ENCODE peak calls at places on chromosomes 7 and 10, in five cellular contexts. J is WTC11, H is HepG2, L is GM12878, Q is K562. O is an unnamed sample.

GRCh38 chr10:126041804-126042231 is 145.5 kb downstream of the FANK1 start:
- DNase-seq in Q (no peak), J (peak; percentile 34), L (peak; percentile 95), H (peak; percentile 37), O (peak; percentile 53)

GRCh38 chr7:3301831-3302618 is 973 bp downstream of the SDK1 start:
- DNase-seq in J (peak; percentile 43), H (peak; percentile 18), L (no peak), Q (no peak), O (peak; percentile 37)

GRCh38 chr10:43775379-43775778 is 126.7 kb upstream of the ZNF32 start:
- DNase-seq in Q (no peak), L (no peak), H (no peak), J (no peak), O (no peak)

GRCh38 chr10:79488303-79488702 is 24.0 kb upstream of the EIF5AL1 start:
- DNase-seq in L (no peak), H (no peak), J (no peak), Q (no peak), O (peak; percentile 63)

GRCh38 chr10:70096705-70097420 is 35.8 kb downstream of the AIFM2 start:
- DNase-seq in J (no peak), L (no peak), H (no peak), Q (no peak), O (no peak)

GRCh38 chr7:74093671-74094223 is 10.1 kb downstream of the LIMK1 start:
- DNase-seq in H (no peak), L (no peak), J (no peak), Q (no peak), O (no peak)

GRCh38 chr7:73811760-73812168 is 19.0 kb upstream of the CLDN4 start:
- DNase-seq in Q (peak; percentile 80), L (no peak), H (peak; percentile 54), J (peak; percentile 91), O (peak; percentile 72)

GRCh38 chr7:82204694-82205093 is 238.9 kb downstream of the CACNA2D1 start:
- DNase-seq in L (no peak), J (no peak), Q (no peak), H (no peak), O (no peak)

GRCh38 chr7:50226669-50227068 is 77.8 kb upstream of the IKZF1 start:
- DNase-seq in J (no peak), L (no peak), H (no peak), Q (peak; percentile 18), O (no peak)

GRCh38 chr7:77327067-77327931 is 88.8 kb downstream of the GSAP start:
- DNase-seq in Q (no peak), L (no peak), J (no peak), H (peak; percentile 25), O (no peak)

GRCh38 chr7:131000873-131001272 is 266.9 kb upstream of the KLF14 start:
- DNase-seq in L (no peak), Q (no peak), J (no peak), H (no peak), O (no peak)

GRCh38 chr7:81140775-81141174 is 221.9 kb upstream of the SEMA3C start:
- DNase-seq in Q (no peak), H (no peak), J (no peak), L (no peak), O (no peak)

GRCh38 chr7:156650042-156650441 is 9.5 kb downstream of the RNF32 start:
- DNase-seq in J (peak; percentile 68), H (peak; percentile 57), Q (peak; percentile 77), L (no peak), O (peak; percentile 22)

GRCh38 chr7:33735403-33735802 is 169.9 kb upstream of the BMPER start:
- DNase-seq in Q (no peak), H (no peak), L (no peak), J (no peak), O (no peak)

GRCh38 chr10:21907436-21907835 is 96.1 kb downstream of the DNAJC1 start:
- DNase-seq in L (no peak), Q (no peak), H (no peak), J (no peak), O (no peak)

GRCh38 chr10:80356563-80356999 is at the start of the genes DYDC1 and DYDC2:
- DNase-seq in J (peak; percentile 88), H (no peak), Q (no peak), L (no peak), O (no peak)

GRCh38 chr7:135390829-135391228 is 119.1 kb downstream of the CNOT4 start:
- DNase-seq in J (no peak), L (no peak), Q (no peak), H (no peak), O (no peak)

GRCh38 chr10:113454341-113455061 is 98.4 kb upstream of the HABP2 start:
- DNase-seq in H (peak; percentile 5), J (peak; percentile 84), L (no peak), Q (peak; percentile 41), O (peak; percentile 65)

GRCh38 chr7:11469028-11469718 is 362.8 kb downstream of the THSD7A start:
- DNase-seq in Q (no peak), J (no peak), H (no peak), L (no peak), O (no peak)

GRCh38 chr7:41224063-41224763 is 478.7 kb downstream of the INHBA start:
- DNase-seq in H (no peak), Q (no peak), L (no peak), J (no peak), O (no peak)

GRCh38 chr10:34905200-34905927 is 90.3 kb upstream of the PARD3 start:
- DNase-seq in Q (no peak), L (no peak), J (peak; percentile 32), H (no peak), O (no peak)

GRCh38 chr7:37925620-37926019 is 5.2 kb downstream of the EPDR1 start:
- DNase-seq in Q (no peak), H (no peak), L (no peak), J (no peak), O (no peak)

GRCh38 chr10:35898722-35899485 is 256.8 kb upstream of the FZD8 start:
- DNase-seq in J (no peak), Q (no peak), L (no peak), H (no peak), O (no peak)

GRCh38 chr7:2567663-2568238 is 9.0 kb downstream of the IQCE start:
- DNase-seq in H (peak; percentile 42), L (no peak), J (peak; percentile 54), Q (peak; percentile 26), O (no peak)

GRCh38 chr7:30390872-30391646 is 87.5 kb downstream of the NOD1 start:
- DNase-seq in H (no peak), J (no peak), Q (no peak), L (no peak), O (no peak)
- TF ChIP-seq ESRRA in H (no peak), J (no peak), Q (no peak), L (no peak), O (no peak)

GRCh38 chr10:86261933-86262665 is 104.5 kb downstream of the GRID1 start:
- DNase-seq in L (peak; percentile 21), Q (peak; percentile 39), H (peak; percentile 5), J (peak; percentile 66), O (peak; percentile 66)

GRCh38 chr10:86263209-86263608 is 103.4 kb downstream of the GRID1 start:
- DNase-seq in L (no peak), H (no peak), Q (no peak), J (no peak), O (no peak)

GRCh38 chr10:86263907-86264306 is 102.7 kb downstream of the GRID1 start:
- DNase-seq in J (no peak), Q (no peak), L (no peak), H (no peak), O (no peak)

GRCh38 chr10:86261470-86261869 is 105.1 kb downstream of the GRID1 start:
- DNase-seq in H (no peak), L (no peak), Q (no peak), J (no peak), O (no peak)

DNA sequence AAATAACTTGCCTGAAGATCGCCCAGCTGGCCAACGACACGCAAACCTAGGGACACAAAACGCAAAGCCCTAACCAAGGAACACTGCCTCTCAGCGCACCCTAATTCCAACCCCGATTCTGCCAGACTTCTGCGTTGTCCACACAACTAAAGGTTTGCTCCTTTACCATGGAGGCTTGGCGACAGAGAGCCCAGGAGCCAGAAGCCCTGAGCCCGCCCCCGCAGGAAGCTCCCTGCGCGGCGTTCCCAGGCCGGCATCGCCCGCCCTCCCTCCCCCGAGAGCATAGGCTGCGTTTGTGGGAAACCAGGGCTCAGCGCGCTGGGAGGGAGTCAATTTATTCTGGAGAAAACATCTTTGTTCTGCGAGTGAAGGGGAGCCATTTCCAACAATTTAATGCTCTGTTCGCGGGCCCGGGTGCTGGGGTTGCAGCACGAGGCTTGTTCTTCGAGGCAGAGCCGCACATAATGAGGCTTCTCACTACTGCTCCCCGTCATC is 103.9 kb downstream of the GRID1 start:
- DNase-seq in L (no peak), J (no peak), Q (no peak), H (no peak), O (no peak)
- TF ChIP-seq ESRRA in L (no peak), J (no peak), Q (no peak), H (no peak), O (no peak)

DNA sequence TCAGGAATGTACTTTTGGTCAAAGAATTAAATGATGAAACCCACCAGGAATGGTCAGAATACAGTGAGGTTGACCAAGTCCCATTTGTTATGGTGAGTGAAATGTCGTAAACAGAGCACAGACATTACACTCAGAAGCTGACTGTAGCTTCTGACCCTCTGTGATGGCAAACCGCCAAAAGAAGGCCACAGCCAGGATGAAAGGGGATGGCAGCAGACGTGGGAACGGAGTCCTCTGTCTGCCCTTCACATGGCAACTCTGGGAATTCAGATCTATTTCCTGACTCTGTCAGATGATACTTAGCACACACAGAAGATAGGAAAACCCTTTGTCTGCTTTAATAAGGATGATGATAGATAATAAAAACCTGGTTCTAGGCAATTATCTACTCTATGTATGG is 757.1 kb downstream of the SORCS3 start:
- DNase-seq in Q (no peak), L (no peak), H (no peak), J (no peak), O (no peak)
- TF ChIP-seq ESRRA in Q (no peak), L (no peak), H (no peak), J (no peak), O (no peak)

DNA sequence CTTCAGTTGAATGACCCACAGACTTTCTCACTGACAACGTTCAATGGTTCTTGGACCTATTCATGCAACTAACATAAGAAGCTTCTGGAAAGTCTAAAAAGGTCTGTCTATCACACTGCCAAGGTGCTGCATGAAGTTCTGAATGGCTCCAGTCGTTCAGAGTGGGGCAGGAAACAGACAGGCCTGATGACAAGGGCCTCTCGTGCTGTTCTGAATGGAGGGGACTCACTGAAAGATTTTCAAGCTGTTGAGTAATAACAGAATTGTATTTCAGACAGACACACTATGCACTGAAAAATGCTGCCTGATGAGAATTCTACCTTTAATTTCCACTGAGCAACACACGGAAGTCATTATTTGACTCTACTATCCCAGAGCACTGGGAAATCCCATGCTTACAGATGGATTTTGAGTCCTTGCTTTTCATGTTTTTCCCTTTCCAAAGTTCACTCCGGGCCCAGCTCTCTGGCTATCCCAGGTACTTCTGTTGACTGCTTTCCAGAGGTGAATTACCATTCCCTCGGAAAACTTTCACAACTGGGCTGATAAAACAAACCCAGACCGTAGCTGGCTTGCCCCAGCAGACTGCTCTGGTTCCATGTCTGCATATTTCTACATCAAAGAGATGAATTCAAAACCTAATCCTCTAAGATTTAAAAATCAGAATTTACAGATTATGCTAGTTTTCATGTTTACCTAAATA is 204.9 kb upstream of the FRMD4A start:
- DNase-seq in Q (no peak), H (peak; percentile 83), J (no peak), L (no peak), O (no peak)
- TF ChIP-seq ESRRA in Q (no peak), H (no peak), J (no peak), L (no peak), O (no peak)

O was measured in A549.